ENCODE peak calls at places on chromosomes 5 and 9, in four cellular contexts. H, R, B and F are unnamed samples.
A peak's percentile ranks its signal among the peaks of the same experiment; 100 is the strongest.

GRCh38 chr5:98721231-98721928 is 52.1 kb upstream of the RGMB start:
- DNase-seq in H (no peak), B (no peak), R (no peak), F (no peak)

GRCh38 chr5:29143266-29143665 is 2050.2 kb upstream of the CDH6 start:
- DNase-seq in B (no peak), R (no peak), H (no peak), F (no peak)

GRCh38 chr5:57902035-57902434 is 419.4 kb upstream of the ACTBL2 start:
- DNase-seq in H (no peak), B (no peak), R (no peak), F (no peak)

GRCh38 chr5:71586941-71587708 is at the start of gene MCCC2:
- DNase-seq in R (peak; percentile 81), B (peak; percentile 93), H (peak; percentile 98), F (peak; percentile 96)

GRCh38 chr9:132228062-132228461 is 66.2 kb downstream of the NTNG2 start:
- DNase-seq in R (no peak), H (no peak), B (no peak), F (no peak)

GRCh38 chr5:143806568-143806967 is 5.4 kb upstream of the HMHB1 start:
- DNase-seq in H (no peak), B (no peak), R (no peak), F (no peak)

GRCh38 chr9:109437286-109437685 is 60.8 kb downstream of the PTPN3 start:
- DNase-seq in R (no peak), H (no peak), B (no peak), F (no peak)

GRCh38 chr5:149402291-149402690 is 23.2 kb upstream of the IL17B start:
- DNase-seq in H (no peak), B (no peak), R (no peak), F (no peak)

GRCh38 chr5:45774528-45774927 is 78.3 kb upstream of the HCN1 start:
- DNase-seq in B (no peak), H (no peak), R (peak; percentile 42), F (no peak)

GRCh38 chr9:21267806-21268657 is 28.2 kb upstream of the IFNA14 start:
- DNase-seq in R (no peak), H (no peak), B (no peak), F (no peak)

GRCh38 chr5:134005415-134006118 is 792 bp upstream of the VDAC1 start:
- DNase-seq in H (peak; percentile 81), B (peak; percentile 41), R (no peak), F (no peak)

GRCh38 chr9:74755355-74755754 is 132.4 kb downstream of the TRPM6 start:
- DNase-seq in B (no peak), R (no peak), H (no peak), F (no peak)